ENCODE peak calls at places on chromosome 14, in four cellular contexts. One of them, this sample, is unnamed.
A peak's percentile ranks its signal among the peaks of the same experiment; 100 is the strongest.

GRCh38 chr14:35419429-35419841 is 14.9 kb upstream of the NFKBIA start:
- DNase-seq in CD4-positive, CD25-positive, alpha-beta regulatory T cell: no peak
- DNase-seq in A549: no peak
- DNase-seq in left lung: no peak
- DNase-seq in this sample: no peak

GRCh38 chr14:60658909-60659585 is 9.8 kb upstream of the SIX1 start:
- DNase-seq in left lung: no peak
- DNase-seq in CD4-positive, CD25-positive, alpha-beta regulatory T cell: no peak
- DNase-seq in A549: no peak
- DNase-seq in this sample: no peak

GRCh38 chr14:89771251-89771650 is 183.3 kb downstream of the EFCAB11 start:
- DNase-seq in CD4-positive, CD25-positive, alpha-beta regulatory T cell: no peak
- DNase-seq in A549: no peak
- DNase-seq in left lung: no peak
- DNase-seq in this sample: no peak

GRCh38 chr14:71206766-71207371 is 299.6 kb downstream of the PCNX1 start:
- DNase-seq in CD4-positive, CD25-positive, alpha-beta regulatory T cell: no peak
- DNase-seq in A549: peak; percentile 26
- DNase-seq in left lung: no peak
- DNase-seq in this sample: no peak

GRCh38 chr14:65057704-65058103 is 44.6 kb downstream of the MAX start:
- DNase-seq in left lung: no peak
- DNase-seq in CD4-positive, CD25-positive, alpha-beta regulatory T cell: no peak
- DNase-seq in A549: no peak
- DNase-seq in this sample: no peak

GRCh38 chr14:51852541-51852940 is 7.9 kb upstream of the GNG2 start:
- DNase-seq in A549: no peak
- DNase-seq in left lung: no peak
- DNase-seq in CD4-positive, CD25-positive, alpha-beta regulatory T cell: no peak
- DNase-seq in this sample: no peak

GRCh38 chr14:101596742-101597141 is 35.4 kb downstream of the DIO3 start:
- DNase-seq in left lung: no peak
- DNase-seq in CD4-positive, CD25-positive, alpha-beta regulatory T cell: no peak
- DNase-seq in A549: no peak
- DNase-seq in this sample: no peak

GRCh38 chr14:81193924-81194633 is 26.7 kb downstream of the GTF2A1 start:
- DNase-seq in left lung: no peak
- DNase-seq in CD4-positive, CD25-positive, alpha-beta regulatory T cell: no peak
- DNase-seq in A549: no peak
- DNase-seq in this sample: no peak

GRCh38 chr14:95696741-95697140 is 10.5 kb downstream of the TCL1B start:
- DNase-seq in left lung: no peak
- DNase-seq in CD4-positive, CD25-positive, alpha-beta regulatory T cell: no peak
- DNase-seq in A549: no peak
- DNase-seq in this sample: no peak

GRCh38 chr14:35534884-35535793 is 1.2 kb downstream of the INSM2 start:
- DNase-seq in left lung: peak; percentile 62
- DNase-seq in A549: peak; percentile 33
- DNase-seq in CD4-positive, CD25-positive, alpha-beta regulatory T cell: peak; percentile 68
- DNase-seq in this sample: peak; percentile 20

GRCh38 chr14:96062506-96062905 is 23.3 kb downstream of the C14orf132 start:
- DNase-seq in A549: no peak
- DNase-seq in left lung: no peak
- DNase-seq in CD4-positive, CD25-positive, alpha-beta regulatory T cell: no peak
- DNase-seq in this sample: no peak

GRCh38 chr14:84225243-84225642 is 1304.7 kb upstream of the FLRT2 start:
- DNase-seq in A549: no peak
- DNase-seq in CD4-positive, CD25-positive, alpha-beta regulatory T cell: no peak
- DNase-seq in left lung: no peak
- DNase-seq in this sample: no peak

GRCh38 chr14:102015045-102015685 is 50.8 kb downstream of the DYNC1H1 start:
- DNase-seq in A549: no peak
- DNase-seq in CD4-positive, CD25-positive, alpha-beta regulatory T cell: no peak
- DNase-seq in left lung: no peak
- DNase-seq in this sample: no peak

GRCh38 chr14:104678346-104678745 is 11.1 kb upstream of the INF2 start:
- DNase-seq in CD4-positive, CD25-positive, alpha-beta regulatory T cell: no peak
- DNase-seq in A549: no peak
- DNase-seq in left lung: no peak
- DNase-seq in this sample: no peak

GRCh38 chr14:36661506-36662257 is at the start of gene PAX9:
- DNase-seq in A549: peak; percentile 88
- DNase-seq in CD4-positive, CD25-positive, alpha-beta regulatory T cell: peak; percentile 37
- DNase-seq in left lung: peak; percentile 79
- DNase-seq in this sample: peak; percentile 89

GRCh38 chr14:88312262-88312661 is 10.8 kb downstream of the KCNK10 start:
- DNase-seq in A549: no peak
- DNase-seq in CD4-positive, CD25-positive, alpha-beta regulatory T cell: no peak
- DNase-seq in left lung: no peak
- DNase-seq in this sample: no peak

GRCh38 chr14:93042968-93043940 is 72.5 kb downstream of the ITPK1 start:
- DNase-seq in left lung: peak; percentile 82
- DNase-seq in A549: peak; percentile 90
- DNase-seq in CD4-positive, CD25-positive, alpha-beta regulatory T cell: no peak
- DNase-seq in this sample: peak; percentile 58

GRCh38 chr14:69910871-69911270 is 31.7 kb downstream of the SMOC1 start:
- DNase-seq in CD4-positive, CD25-positive, alpha-beta regulatory T cell: no peak
- DNase-seq in A549: no peak
- DNase-seq in left lung: no peak
- DNase-seq in this sample: no peak

GRCh38 chr14:56005580-56006053 is 112.6 kb upstream of the PELI2 start:
- DNase-seq in A549: no peak
- DNase-seq in CD4-positive, CD25-positive, alpha-beta regulatory T cell: no peak
- DNase-seq in left lung: no peak
- DNase-seq in this sample: no peak

GRCh38 chr14:54000341-54000811 is 43.8 kb upstream of the BMP4 start:
- DNase-seq in CD4-positive, CD25-positive, alpha-beta regulatory T cell: no peak
- DNase-seq in A549: no peak
- DNase-seq in left lung: no peak
- DNase-seq in this sample: no peak

GRCh38 chr14:88844980-88845491 is 20.6 kb downstream of the TTC8 start:
- DNase-seq in A549: no peak
- DNase-seq in CD4-positive, CD25-positive, alpha-beta regulatory T cell: no peak
- DNase-seq in left lung: no peak
- DNase-seq in this sample: no peak

GRCh38 chr14:98368214-98368613 is 903.8 kb downstream of the BCL11B start:
- DNase-seq in left lung: no peak
- DNase-seq in A549: no peak
- DNase-seq in CD4-positive, CD25-positive, alpha-beta regulatory T cell: no peak
- DNase-seq in this sample: peak; percentile 22

GRCh38 chr14:89720741-89721315 is 233.7 kb downstream of the EFCAB11 start:
- DNase-seq in left lung: peak; percentile 59
- DNase-seq in A549: no peak
- DNase-seq in CD4-positive, CD25-positive, alpha-beta regulatory T cell: peak; percentile 87
- DNase-seq in this sample: no peak

GRCh38 chr14:27727371-27727770 is 1039.2 kb upstream of the FOXG1 start:
- DNase-seq in A549: no peak
- DNase-seq in left lung: no peak
- DNase-seq in CD4-positive, CD25-positive, alpha-beta regulatory T cell: no peak
- DNase-seq in this sample: no peak

GRCh38 chr14:22487941-22488340 is 101.1 kb downstream of the DAD1 start:
- DNase-seq in A549: no peak
- DNase-seq in CD4-positive, CD25-positive, alpha-beta regulatory T cell: no peak
- DNase-seq in left lung: no peak
- DNase-seq in this sample: no peak
- H3K27ac ChIP-seq in A549: no peak overlapping the region
- H3K27ac ChIP-seq in CD4-positive, CD25-positive, alpha-beta regulatory T cell: peak overlapping the region; percentile 55
- H3K27ac ChIP-seq in left lung: no peak overlapping the region
- H3K27ac ChIP-seq in this sample: no peak overlapping the region

GRCh38 chr14:100536141-100536540 is 51.1 kb downstream of the BEGAIN start:
- DNase-seq in left lung: peak; percentile 15
- DNase-seq in CD4-positive, CD25-positive, alpha-beta regulatory T cell: no peak
- DNase-seq in A549: no peak
- DNase-seq in this sample: no peak
- H3K27ac ChIP-seq in left lung: no peak overlapping the region
- H3K27ac ChIP-seq in CD4-positive, CD25-positive, alpha-beta regulatory T cell: no peak overlapping the region
- H3K27ac ChIP-seq in A549: no peak overlapping the region
- H3K27ac ChIP-seq in this sample: no peak overlapping the region

GRCh38 chr14:62303437-62303836 is 541.2 kb downstream of the SNAPC1 start:
- DNase-seq in left lung: no peak
- DNase-seq in A549: no peak
- DNase-seq in CD4-positive, CD25-positive, alpha-beta regulatory T cell: no peak
- DNase-seq in this sample: no peak

GRCh38 chr14:62307844-62308243 is 545.6 kb downstream of the SNAPC1 start:
- DNase-seq in left lung: no peak
- DNase-seq in CD4-positive, CD25-positive, alpha-beta regulatory T cell: no peak
- DNase-seq in A549: no peak
- DNase-seq in this sample: no peak

GRCh38 chr14:62301076-62301475 is 538.9 kb downstream of the SNAPC1 start:
- DNase-seq in A549: no peak
- DNase-seq in CD4-positive, CD25-positive, alpha-beta regulatory T cell: no peak
- DNase-seq in left lung: no peak
- DNase-seq in this sample: no peak

GRCh38 chr14:62304172-62304571 is 542.0 kb downstream of the SNAPC1 start:
- DNase-seq in left lung: no peak
- DNase-seq in CD4-positive, CD25-positive, alpha-beta regulatory T cell: no peak
- DNase-seq in A549: no peak
- DNase-seq in this sample: no peak

DNA sequence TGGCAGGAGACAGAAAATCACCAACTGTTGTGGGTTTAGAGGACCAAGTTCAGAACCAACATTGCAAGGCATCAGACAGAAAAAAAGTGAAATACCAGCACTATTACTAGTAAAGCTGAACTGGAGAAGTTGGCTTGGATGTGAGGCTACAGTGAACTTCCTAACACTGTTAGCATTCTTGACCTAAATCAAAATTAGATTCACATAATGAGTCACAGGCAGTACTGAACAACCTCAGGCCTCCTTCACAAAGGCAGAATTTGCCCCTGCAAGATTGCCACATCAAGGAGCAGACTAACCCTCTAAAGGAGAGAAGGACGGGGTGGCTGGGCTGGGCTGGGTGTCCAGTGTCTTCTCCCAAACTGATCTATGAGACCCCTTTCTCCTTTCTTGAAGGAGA is 539.7 kb downstream of the SNAPC1 start:
- DNase-seq in left lung: no peak
- DNase-seq in CD4-positive, CD25-positive, alpha-beta regulatory T cell: no peak
- DNase-seq in A549: no peak
- DNase-seq in this sample: no peak
- H3K27ac ChIP-seq in left lung: no peak overlapping the region
- H3K27ac ChIP-seq in CD4-positive, CD25-positive, alpha-beta regulatory T cell: no peak overlapping the region
- H3K27ac ChIP-seq in A549: no peak overlapping the region
- H3K27ac ChIP-seq in this sample: no peak overlapping the region

DNA sequence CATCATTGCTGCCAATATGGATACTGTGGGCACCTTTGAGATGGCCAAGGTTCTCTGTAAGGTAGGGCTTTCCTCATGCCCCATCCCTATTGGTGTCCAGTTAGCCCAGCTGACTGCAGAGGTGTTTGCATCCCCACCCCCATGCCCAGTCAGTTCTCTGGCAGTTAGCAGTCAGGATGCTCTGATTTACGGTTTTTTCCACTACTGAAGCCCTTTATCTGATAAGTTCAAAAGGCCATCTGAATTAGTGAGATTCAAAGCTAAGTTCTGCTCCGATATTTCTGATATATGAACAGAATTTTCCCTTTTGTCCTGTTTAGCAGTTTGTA is 773 bp downstream of the GMPR2 start:
- DNase-seq in A549: no peak
- DNase-seq in left lung: no peak
- DNase-seq in CD4-positive, CD25-positive, alpha-beta regulatory T cell: no peak
- DNase-seq in this sample: no peak
- H3K27ac ChIP-seq in A549: peak overlapping the region; percentile 85
- H3K27ac ChIP-seq in left lung: peak overlapping the region; percentile 93
- H3K27ac ChIP-seq in CD4-positive, CD25-positive, alpha-beta regulatory T cell: peak overlapping the region; percentile 91
- H3K27ac ChIP-seq in this sample: peak overlapping the region; percentile 98

DNA sequence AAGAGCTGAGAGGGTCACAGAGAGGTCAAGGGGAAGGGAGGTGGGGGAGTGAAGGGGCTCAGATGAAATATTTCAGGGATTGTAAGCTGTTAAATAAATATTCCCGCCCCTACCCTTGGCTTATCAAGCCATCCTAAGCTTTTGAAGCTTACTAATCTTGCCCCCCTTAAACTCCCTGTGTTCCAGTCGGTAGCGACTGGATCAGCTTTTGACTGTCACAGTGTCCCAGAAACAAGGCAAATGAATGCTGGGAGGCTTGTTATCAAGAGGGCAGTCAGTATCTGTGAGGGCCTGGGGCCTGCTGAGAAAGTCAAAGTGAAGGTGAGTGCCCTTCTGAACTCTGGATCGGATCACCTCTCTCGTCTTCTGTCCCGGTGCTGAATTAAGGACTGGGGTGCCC is 128.1 kb downstream of the DACT1 start:
- DNase-seq in left lung: no peak
- DNase-seq in CD4-positive, CD25-positive, alpha-beta regulatory T cell: no peak
- DNase-seq in A549: no peak
- DNase-seq in this sample: no peak
- H3K27ac ChIP-seq in left lung: no peak overlapping the region
- H3K27ac ChIP-seq in CD4-positive, CD25-positive, alpha-beta regulatory T cell: no peak overlapping the region
- H3K27ac ChIP-seq in A549: no peak overlapping the region
- H3K27ac ChIP-seq in this sample: no peak overlapping the region

GRCh38 chr14:22839159-22839779 is 2.9 kb downstream of the MMP14 start:
- DNase-seq in A549: no peak
- DNase-seq in CD4-positive, CD25-positive, alpha-beta regulatory T cell: no peak
- DNase-seq in left lung: peak; percentile 32
- DNase-seq in this sample: peak; percentile 56
- H3K27ac ChIP-seq in A549: no peak overlapping the region
- H3K27ac ChIP-seq in CD4-positive, CD25-positive, alpha-beta regulatory T cell: no peak overlapping the region
- H3K27ac ChIP-seq in left lung: peak overlapping the region; percentile 95
- H3K27ac ChIP-seq in this sample: peak overlapping the region; percentile 98